ENCODE peak calls at places on chromosomes 13 and 19, in seven cellular contexts. F is K562, L is HCT116, Y is SK-N-SH, J is HepG2, E is H1, G is GM12878. U is an unnamed sample.

GRCh38 chr13:40456397-40456958 is 210.0 kb downstream of the FOXO1 start:
- DNase-seq in J (no peak), E (no peak), F (no peak), G (no peak), L (no peak), Y (no peak), U (no peak)

GRCh38 chr13:113531041-113531873 is 40.7 kb upstream of the DCUN1D2 start:
- DNase-seq in J (no peak), G (no peak), F (no peak), L (no peak), E (no peak), Y (no peak), U (no peak)

GRCh38 chr13:21478881-21479808 is 20.0 kb upstream of the ZDHHC20 start:
- DNase-seq in Y (peak), F (peak), G (no peak), J (peak), L (peak), E (no peak), U (peak)

GRCh38 chr13:27969073-27969865 is at the start of gene CDX2:
- DNase-seq in L (peak), G (no peak), J (no peak), F (no peak), E (no peak), Y (peak), U (no peak)

GRCh38 chr19:36999313-36999712 is 78.9 kb upstream of the ZNF420 start:
- DNase-seq in L (no peak), J (no peak), E (no peak), G (no peak), F (no peak), Y (no peak), U (no peak)

GRCh38 chr13:103403814-103404213 is 337.6 kb upstream of the SLC10A2 start:
- DNase-seq in F (no peak), G (no peak), Y (no peak), L (no peak), E (no peak), J (no peak), U (peak)

GRCh38 chr19:7657047-7657779 is 11.6 kb upstream of the RETN start:
- DNase-seq in F (no peak), J (no peak), G (no peak), Y (no peak), L (no peak), E (no peak), U (no peak)

GRCh38 chr19:55661826-55662225 is 7.0 kb downstream of the U2AF2 start:
- DNase-seq in Y (no peak), G (no peak), E (no peak), J (no peak), F (no peak), L (no peak), U (no peak)

GRCh38 chr13:78401833-78402232 is 201.5 kb downstream of the POU4F1 start:
- DNase-seq in F (no peak), G (no peak), J (no peak), L (no peak), E (no peak), Y (peak), U (peak)

GRCh38 chr19:13846533-13847032 is 30.4 kb upstream of the NANOS3 start:
- DNase-seq in F (peak), G (peak), E (no peak), Y (peak), J (peak), L (peak), U (no peak)

GRCh38 chr13:109669234-109669612 is 117.2 kb downstream of the IRS2 start:
- DNase-seq in J (no peak), E (no peak), L (no peak), G (no peak), Y (no peak), F (no peak), U (no peak)

GRCh38 chr13:100836696-100837095 is 162.1 kb upstream of the TMTC4 start:
- DNase-seq in E (no peak), J (no peak), L (no peak), G (no peak), Y (no peak), F (no peak), U (peak)

GRCh38 chr19:28701491-28701890 is 511.5 kb downstream of the UQCRFS1 start:
- DNase-seq in G (no peak), J (no peak), Y (no peak), F (no peak), E (no peak), L (no peak), U (no peak)

GRCh38 chr19:6076675-6077463 is 33.4 kb downstream of the RFX2 start:
- DNase-seq in F (no peak), J (no peak), L (no peak), Y (no peak), E (no peak), G (no peak), U (no peak)

GRCh38 chr19:38496603-38497487 is 63.4 kb downstream of the RYR1 start:
- DNase-seq in E (no peak), F (no peak), J (no peak), G (no peak), Y (no peak), L (peak), U (no peak)

GRCh38 chr13:71863249-71863648 is 3.8 kb downstream of the DACH1 start:
- DNase-seq in L (no peak), G (no peak), F (no peak), E (no peak), J (no peak), Y (no peak), U (no peak)

GRCh38 chr13:27712421-27712820 is 79.9 kb upstream of the GSX1 start:
- DNase-seq in Y (peak), J (peak), L (no peak), E (no peak), G (no peak), F (no peak), U (peak)

GRCh38 chr13:58852076-58852475 is 1220.5 kb downstream of the PCDH17 start:
- DNase-seq in Y (no peak), L (no peak), J (no peak), G (no peak), E (no peak), F (no peak), U (no peak)

GRCh38 chr13:90732049-90732448 is 615.4 kb upstream of the MIR17HG start:
- DNase-seq in J (peak), E (no peak), L (no peak), Y (no peak), G (no peak), F (no peak), U (peak)

GRCh38 chr19:40822161-40822560 is 23.2 kb downstream of the EGLN2 start:
- DNase-seq in G (no peak), L (no peak), Y (no peak), J (no peak), F (no peak), E (no peak), U (no peak)
- TF ChIP-seq JUND in G (no peak), L (no peak), Y (no peak), J (no peak), F (no peak), E (no peak), U (no peak)

DNA sequence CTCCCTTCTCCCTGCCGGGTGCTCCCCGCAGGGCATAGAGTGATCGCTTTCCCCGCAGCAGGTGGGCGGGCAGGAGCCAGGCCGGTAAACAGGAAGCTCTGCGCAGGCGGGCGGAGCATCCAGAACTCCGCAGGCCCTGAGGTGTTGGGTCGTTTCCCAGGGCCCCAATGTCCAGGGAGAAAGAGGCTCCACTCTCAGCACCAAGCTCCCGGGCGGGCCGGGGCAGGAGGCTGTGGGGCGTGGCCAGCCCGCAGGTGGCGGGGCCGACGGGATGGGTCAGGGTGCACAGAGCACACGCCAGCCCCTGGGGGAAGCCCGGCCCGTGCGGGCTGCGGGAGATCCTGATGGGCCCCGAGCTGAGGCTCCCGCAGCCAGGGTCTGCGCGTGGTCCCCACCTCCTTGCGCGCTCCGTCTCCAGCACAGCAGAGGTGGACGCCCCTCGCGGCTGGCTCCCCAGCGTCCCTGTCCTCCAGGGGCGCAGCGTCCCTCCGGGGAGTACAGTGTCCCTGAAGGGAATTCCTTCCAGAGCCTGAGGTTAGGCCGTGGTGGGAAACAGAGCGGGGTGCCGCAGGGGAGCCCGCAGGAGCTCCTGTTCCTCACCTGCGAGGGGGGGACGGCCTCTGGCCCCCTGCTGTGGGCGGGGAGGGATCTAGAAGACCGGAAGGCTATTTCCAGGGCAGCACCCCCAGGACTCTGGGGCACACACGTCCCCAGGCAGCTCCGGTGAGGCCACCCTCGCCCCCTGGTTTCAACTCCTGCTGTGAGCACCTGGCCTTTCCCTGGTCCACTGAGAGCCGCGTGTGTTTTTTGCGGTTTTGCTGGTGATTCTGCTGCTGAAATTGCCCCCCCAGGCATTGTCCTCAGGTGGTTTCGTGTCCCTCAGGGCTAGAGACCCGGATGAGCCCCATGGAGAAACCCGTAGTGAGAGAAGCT is 12.2 kb downstream of the PIP5K1C start:
- DNase-seq in L (no peak), G (no peak), Y (no peak), F (no peak), E (no peak), J (peak), U (no peak)
- TF ChIP-seq JUND in L (no peak), G (no peak), Y (no peak), F (no peak), E (no peak), J (no peak), U (no peak)

GRCh38 chr19:30557212-30557611 is 185.0 kb downstream of the ZNF536 start:
- DNase-seq in E (no peak), J (no peak), L (no peak), Y (no peak), F (no peak), G (no peak), U (peak)

GRCh38 chr19:30559446-30559845 is 187.3 kb downstream of the ZNF536 start:
- DNase-seq in Y (no peak), F (no peak), L (no peak), J (no peak), E (no peak), G (no peak), U (no peak)

GRCh38 chr19:30557927-30558557 is 185.9 kb downstream of the ZNF536 start:
- DNase-seq in E (no peak), G (no peak), J (no peak), Y (no peak), F (no peak), L (no peak), U (no peak)

GRCh38 chr19:30556230-30556711 is 184.1 kb downstream of the ZNF536 start:
- DNase-seq in L (no peak), E (no peak), Y (no peak), J (no peak), G (no peak), F (no peak), U (no peak)

GRCh38 chr19:30558793-30559192 is 186.6 kb downstream of the ZNF536 start:
- DNase-seq in Y (no peak), L (no peak), J (no peak), G (no peak), E (no peak), F (no peak), U (no peak)
- TF ChIP-seq JUND in Y (no peak), L (no peak), J (no peak), G (no peak), E (no peak), F (no peak), U (no peak)

GRCh38 chr13:98129059-98129741 is 13.7 kb upstream of the FARP1 start:
- DNase-seq in E (no peak), J (no peak), L (no peak), F (no peak), G (no peak), Y (no peak), U (no peak)

GRCh38 chr13:98134901-98135300 is 8.0 kb upstream of the FARP1 start:
- DNase-seq in E (no peak), L (no peak), F (no peak), Y (no peak), G (no peak), J (no peak), U (no peak)

DNA sequence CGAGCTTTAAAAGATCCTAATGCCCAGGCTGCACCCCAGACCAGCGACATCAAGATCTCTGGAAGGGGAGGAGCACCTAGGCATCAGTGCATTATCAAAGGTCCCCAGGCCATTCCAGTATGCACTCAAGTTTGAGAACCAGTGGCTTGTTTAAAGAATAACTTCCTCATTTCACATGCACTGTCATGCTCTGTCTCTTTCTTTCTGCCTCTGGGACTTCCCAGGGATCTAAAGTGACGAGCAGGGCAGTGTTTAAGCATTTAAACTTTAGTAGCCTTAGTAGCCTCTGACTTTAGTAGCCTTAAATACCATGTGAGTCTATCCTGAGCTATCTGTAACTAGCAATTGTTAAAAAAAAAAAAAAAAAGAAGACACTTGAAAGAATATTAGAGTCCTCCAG is 8.9 kb upstream of the FARP1 start:
- DNase-seq in F (peak), J (no peak), E (no peak), Y (no peak), L (no peak), G (peak), U (no peak)
- TF ChIP-seq JUND in F (no peak), J (no peak), E (no peak), Y (no peak), L (no peak), G (no peak), U (no peak)

U was measured in T47D.